ENCODE peak calls at places on chromosomes 16 and 17, in six cellular contexts. One of them, this sample, is unnamed.

GRCh38 chr17:33647976-33648375 is 354.9 kb upstream of the ASIC2 start:
- DNase-seq in left lung: no peak
- DNase-seq in lower lobe of right lung: no peak
- DNase-seq in NCI-H146: no peak
- DNase-seq in psoas muscle: no peak
- DNase-seq in activated T-helper 9 cell treated with anti-CD3 and anti-CD28 coated beads, Interleukin-2, amount 50 U/mL, for 16 hours: no peak
- DNase-seq in this sample: no peak

GRCh38 chr17:29342148-29342765 is 47.9 kb upstream of the TAOK1 start:
- DNase-seq in left lung: no peak
- DNase-seq in lower lobe of right lung: no peak
- DNase-seq in NCI-H146: no peak
- DNase-seq in psoas muscle: no peak
- DNase-seq in activated T-helper 9 cell treated with anti-CD3 and anti-CD28 coated beads, Interleukin-2, amount 50 U/mL, for 16 hours: no peak
- DNase-seq in this sample: no peak

GRCh38 chr17:41959336-41960095 is 7.1 kb upstream of the CNP start:
- DNase-seq in left lung: no peak
- DNase-seq in lower lobe of right lung: no peak
- DNase-seq in NCI-H146: no peak
- DNase-seq in psoas muscle: no peak
- DNase-seq in activated T-helper 9 cell treated with anti-CD3 and anti-CD28 coated beads, Interleukin-2, amount 50 U/mL, for 16 hours: no peak
- DNase-seq in this sample: no peak

GRCh38 chr17:12104831-12105230 is 84.2 kb downstream of the MAP2K4 start:
- DNase-seq in left lung: no peak
- DNase-seq in lower lobe of right lung: no peak
- DNase-seq in NCI-H146: no peak
- DNase-seq in psoas muscle: no peak
- DNase-seq in activated T-helper 9 cell treated with anti-CD3 and anti-CD28 coated beads, Interleukin-2, amount 50 U/mL, for 16 hours: no peak
- DNase-seq in this sample: no peak

GRCh38 chr16:2163211-2163881 is 7.8 kb downstream of the TRAF7 start:
- DNase-seq in left lung: no peak
- DNase-seq in lower lobe of right lung: no peak
- DNase-seq in NCI-H146: no peak
- DNase-seq in psoas muscle: no peak
- DNase-seq in activated T-helper 9 cell treated with anti-CD3 and anti-CD28 coated beads, Interleukin-2, amount 50 U/mL, for 16 hours: no peak
- DNase-seq in this sample: no peak

GRCh38 chr17:12522336-12522735 is 143.4 kb upstream of the MYOCD start:
- DNase-seq in left lung: no peak
- DNase-seq in lower lobe of right lung: no peak
- DNase-seq in NCI-H146: no peak
- DNase-seq in psoas muscle: no peak
- DNase-seq in activated T-helper 9 cell treated with anti-CD3 and anti-CD28 coated beads, Interleukin-2, amount 50 U/mL, for 16 hours: no peak
- DNase-seq in this sample: no peak

GRCh38 chr16:24734382-24734781 is 4.9 kb downstream of the TNRC6A start:
- DNase-seq in left lung: no peak
- DNase-seq in lower lobe of right lung: no peak
- DNase-seq in NCI-H146: no peak
- DNase-seq in psoas muscle: no peak
- DNase-seq in activated T-helper 9 cell treated with anti-CD3 and anti-CD28 coated beads, Interleukin-2, amount 50 U/mL, for 16 hours: no peak
- DNase-seq in this sample: no peak

GRCh38 chr17:41329279-41329925 is 13.9 kb upstream of the KRTAP17-1 start:
- DNase-seq in left lung: no peak
- DNase-seq in lower lobe of right lung: no peak
- DNase-seq in NCI-H146: peak
- DNase-seq in psoas muscle: no peak
- DNase-seq in activated T-helper 9 cell treated with anti-CD3 and anti-CD28 coated beads, Interleukin-2, amount 50 U/mL, for 16 hours: no peak
- DNase-seq in this sample: no peak

GRCh38 chr17:80476877-80477646 is 655 bp upstream of the NPTX1 start:
- DNase-seq in left lung: no peak
- DNase-seq in lower lobe of right lung: no peak
- DNase-seq in NCI-H146: peak
- DNase-seq in psoas muscle: no peak
- DNase-seq in activated T-helper 9 cell treated with anti-CD3 and anti-CD28 coated beads, Interleukin-2, amount 50 U/mL, for 16 hours: no peak
- DNase-seq in this sample: no peak

GRCh38 chr17:50944054-50944901 is 78.1 kb upstream of the TOB1 start:
- DNase-seq in left lung: peak
- DNase-seq in lower lobe of right lung: peak
- DNase-seq in NCI-H146: no peak
- DNase-seq in psoas muscle: peak
- DNase-seq in activated T-helper 9 cell treated with anti-CD3 and anti-CD28 coated beads, Interleukin-2, amount 50 U/mL, for 16 hours: peak
- DNase-seq in this sample: peak

GRCh38 chr17:44558349-44559287 is 1.3 kb downstream of the FZD2 start:
- DNase-seq in left lung: no peak
- DNase-seq in lower lobe of right lung: peak
- DNase-seq in NCI-H146: no peak
- DNase-seq in psoas muscle: no peak
- DNase-seq in activated T-helper 9 cell treated with anti-CD3 and anti-CD28 coated beads, Interleukin-2, amount 50 U/mL, for 16 hours: no peak
- DNase-seq in this sample: no peak

GRCh38 chr16:85146922-85147651 is 34.8 kb upstream of the CIBAR2 start:
- DNase-seq in left lung: no peak
- DNase-seq in lower lobe of right lung: no peak
- DNase-seq in NCI-H146: no peak
- DNase-seq in psoas muscle: peak
- DNase-seq in activated T-helper 9 cell treated with anti-CD3 and anti-CD28 coated beads, Interleukin-2, amount 50 U/mL, for 16 hours: no peak
- DNase-seq in this sample: no peak

GRCh38 chr17:1039511-1040215 is 42.7 kb downstream of the TIMM22 start:
- DNase-seq in left lung: peak
- DNase-seq in lower lobe of right lung: peak
- DNase-seq in NCI-H146: no peak
- DNase-seq in psoas muscle: peak
- DNase-seq in activated T-helper 9 cell treated with anti-CD3 and anti-CD28 coated beads, Interleukin-2, amount 50 U/mL, for 16 hours: no peak
- DNase-seq in this sample: peak

GRCh38 chr17:2076461-2076984 is 21.6 kb downstream of the HIC1 start:
- DNase-seq in left lung: no peak
- DNase-seq in lower lobe of right lung: no peak
- DNase-seq in NCI-H146: peak
- DNase-seq in psoas muscle: no peak
- DNase-seq in activated T-helper 9 cell treated with anti-CD3 and anti-CD28 coated beads, Interleukin-2, amount 50 U/mL, for 16 hours: no peak
- DNase-seq in this sample: no peak

GRCh38 chr16:22329199-22329695 is 32.0 kb downstream of the POLR3E start:
- DNase-seq in left lung: no peak
- DNase-seq in lower lobe of right lung: no peak
- DNase-seq in NCI-H146: no peak
- DNase-seq in psoas muscle: no peak
- DNase-seq in activated T-helper 9 cell treated with anti-CD3 and anti-CD28 coated beads, Interleukin-2, amount 50 U/mL, for 16 hours: no peak
- DNase-seq in this sample: no peak

GRCh38 chr17:42212382-42212781 is 18.1 kb upstream of the GHDC start:
- DNase-seq in left lung: no peak
- DNase-seq in lower lobe of right lung: no peak
- DNase-seq in NCI-H146: no peak
- DNase-seq in psoas muscle: no peak
- DNase-seq in activated T-helper 9 cell treated with anti-CD3 and anti-CD28 coated beads, Interleukin-2, amount 50 U/mL, for 16 hours: no peak
- DNase-seq in this sample: no peak

GRCh38 chr16:3861808-3862451 is 18.6 kb downstream of the CREBBP start:
- DNase-seq in left lung: no peak
- DNase-seq in lower lobe of right lung: no peak
- DNase-seq in NCI-H146: no peak
- DNase-seq in psoas muscle: no peak
- DNase-seq in activated T-helper 9 cell treated with anti-CD3 and anti-CD28 coated beads, Interleukin-2, amount 50 U/mL, for 16 hours: no peak
- DNase-seq in this sample: no peak

GRCh38 chr16:65745-66144 is 6.7 kb downstream of the RHBDF1 start:
- DNase-seq in left lung: peak
- DNase-seq in lower lobe of right lung: peak
- DNase-seq in NCI-H146: peak
- DNase-seq in psoas muscle: peak
- DNase-seq in activated T-helper 9 cell treated with anti-CD3 and anti-CD28 coated beads, Interleukin-2, amount 50 U/mL, for 16 hours: peak
- DNase-seq in this sample: peak

GRCh38 chr17:48013876-48014602 is 23.6 kb downstream of the COPZ2 start:
- DNase-seq in left lung: no peak
- DNase-seq in lower lobe of right lung: no peak
- DNase-seq in NCI-H146: no peak
- DNase-seq in psoas muscle: no peak
- DNase-seq in activated T-helper 9 cell treated with anti-CD3 and anti-CD28 coated beads, Interleukin-2, amount 50 U/mL, for 16 hours: no peak
- DNase-seq in this sample: no peak

GRCh38 chr17:2222901-2223616 is 80.5 kb downstream of the SMG6 start:
- DNase-seq in left lung: no peak
- DNase-seq in lower lobe of right lung: no peak
- DNase-seq in NCI-H146: no peak
- DNase-seq in psoas muscle: peak
- DNase-seq in activated T-helper 9 cell treated with anti-CD3 and anti-CD28 coated beads, Interleukin-2, amount 50 U/mL, for 16 hours: peak
- DNase-seq in this sample: peak

GRCh38 chr17:4881761-4882555 is 17.4 kb upstream of the C17orf107 start:
- DNase-seq in left lung: no peak
- DNase-seq in lower lobe of right lung: peak
- DNase-seq in NCI-H146: peak
- DNase-seq in psoas muscle: peak
- DNase-seq in activated T-helper 9 cell treated with anti-CD3 and anti-CD28 coated beads, Interleukin-2, amount 50 U/mL, for 16 hours: peak
- DNase-seq in this sample: peak

GRCh38 chr17:52170963-52171572 is 12.6 kb upstream of the CA10 start:
- DNase-seq in left lung: no peak
- DNase-seq in lower lobe of right lung: no peak
- DNase-seq in NCI-H146: peak
- DNase-seq in psoas muscle: no peak
- DNase-seq in activated T-helper 9 cell treated with anti-CD3 and anti-CD28 coated beads, Interleukin-2, amount 50 U/mL, for 16 hours: no peak
- DNase-seq in this sample: no peak

GRCh38 chr17:45951941-45952340 is 47.1 kb upstream of the STH start:
- DNase-seq in left lung: no peak
- DNase-seq in lower lobe of right lung: no peak
- DNase-seq in NCI-H146: no peak
- DNase-seq in psoas muscle: no peak
- DNase-seq in activated T-helper 9 cell treated with anti-CD3 and anti-CD28 coated beads, Interleukin-2, amount 50 U/mL, for 16 hours: no peak
- DNase-seq in this sample: no peak

GRCh38 chr16:31129568-31130335 is 5.8 kb downstream of the PRSS8 start:
- DNase-seq in left lung: peak
- DNase-seq in lower lobe of right lung: peak
- DNase-seq in NCI-H146: no peak
- DNase-seq in psoas muscle: peak
- DNase-seq in activated T-helper 9 cell treated with anti-CD3 and anti-CD28 coated beads, Interleukin-2, amount 50 U/mL, for 16 hours: no peak
- DNase-seq in this sample: peak